ENCODE peak calls at places on chromosomes 5 and 9, in four cellular contexts. V is mammary epithelial cell, O is breast epithelium, K is SK-N-SH. M is an unnamed sample.

GRCh38 chr5:66881475-66882161 is 285.4 kb downstream of the MAST4 start:
- DNase-seq in V (peak), O (no peak), K (no peak), M (no peak)

GRCh38 chr9:130997925-130998595 is 10.9 kb upstream of the LAMC3 start:
- DNase-seq in V (peak), O (no peak), K (peak), M (peak)

GRCh38 chr5:161134123-161134522 is 282.1 kb upstream of the ATP10B start:
- DNase-seq in V (no peak), O (no peak), K (no peak), M (no peak)

GRCh38 chr5:60356716-60357115 is 343.2 kb downstream of the DEPDC1B start:
- DNase-seq in V (no peak), O (no peak), K (peak), M (no peak)

GRCh38 chr9:108275906-108276305 is 579.9 kb downstream of the ACTL7B start:
- DNase-seq in V (no peak), O (no peak), K (no peak), M (no peak)

GRCh38 chr5:15003511-15003920 is 131.9 kb upstream of the ANKH start:
- DNase-seq in V (peak), O (peak), K (peak), M (peak)

GRCh38 chr5:97405941-97406340 is 222.9 kb upstream of the RIOK2 start:
- DNase-seq in V (no peak), O (no peak), K (no peak), M (no peak)

GRCh38 chr9:118455259-118455658 is 751.1 kb downstream of the TLR4 start:
- DNase-seq in V (no peak), O (no peak), K (no peak), M (no peak)

GRCh38 chr9:70137577-70137976 is 93.9 kb downstream of the MAMDC2 start:
- DNase-seq in V (no peak), O (no peak), K (no peak), M (no peak)

GRCh38 chr5:39547548-39548154 is 122.9 kb upstream of the DAB2 start:
- DNase-seq in V (peak), O (no peak), K (peak), M (no peak)

GRCh38 chr5:157828949-157829639 is 29.9 kb downstream of the CLINT1 start:
- DNase-seq in V (peak), O (no peak), K (peak), M (no peak)

GRCh38 chr5:14298126-14298847 is 155.1 kb downstream of the TRIO start:
- DNase-seq in V (peak), O (no peak), K (no peak), M (no peak)

GRCh38 chr5:56711191-56711590 is 104.2 kb upstream of the MAP3K1 start:
- DNase-seq in V (peak), O (no peak), K (no peak), M (no peak)

GRCh38 chr5:87110721-87111120 is 157.0 kb upstream of the RASA1 start:
- DNase-seq in V (no peak), O (no peak), K (no peak), M (no peak)

GRCh38 chr9:34552606-34552981 is 29.8 kb upstream of the ENHO start:
- DNase-seq in V (no peak), O (no peak), K (no peak), M (no peak)

DNA sequence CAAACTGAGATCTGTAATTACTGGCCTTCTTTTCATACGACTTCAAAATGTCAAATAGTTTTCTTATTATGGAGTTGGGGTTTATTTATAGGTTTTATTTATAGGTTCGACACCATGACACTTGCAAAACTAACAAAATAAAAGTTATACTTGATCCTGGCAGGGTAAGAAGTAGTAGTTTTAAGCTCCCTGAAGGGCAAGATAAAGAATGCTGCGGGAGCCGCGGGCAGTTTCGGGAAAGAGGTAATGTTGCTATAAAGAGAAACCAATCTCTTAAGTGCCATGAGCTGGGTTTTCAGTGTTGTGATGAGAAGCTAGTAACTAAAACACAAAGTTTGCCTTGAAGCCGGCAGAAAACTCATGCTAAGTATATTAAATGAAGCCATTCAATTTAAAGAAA is 24.8 kb downstream of the PTPN3 start:
- DNase-seq in V (peak), O (no peak), K (no peak), M (no peak)
- H3K27ac ChIP-seq in V (peak), O (peak), K (no peak), M (no peak)

GRCh38 chr5:155532621-155533314 is 519.2 kb downstream of the KIF4B start:
- DNase-seq in V (peak), O (no peak), K (no peak), M (no peak)

GRCh38 chr5:155529366-155529765 is 515.8 kb downstream of the KIF4B start:
- DNase-seq in V (peak), O (no peak), K (peak), M (no peak)

DNA sequence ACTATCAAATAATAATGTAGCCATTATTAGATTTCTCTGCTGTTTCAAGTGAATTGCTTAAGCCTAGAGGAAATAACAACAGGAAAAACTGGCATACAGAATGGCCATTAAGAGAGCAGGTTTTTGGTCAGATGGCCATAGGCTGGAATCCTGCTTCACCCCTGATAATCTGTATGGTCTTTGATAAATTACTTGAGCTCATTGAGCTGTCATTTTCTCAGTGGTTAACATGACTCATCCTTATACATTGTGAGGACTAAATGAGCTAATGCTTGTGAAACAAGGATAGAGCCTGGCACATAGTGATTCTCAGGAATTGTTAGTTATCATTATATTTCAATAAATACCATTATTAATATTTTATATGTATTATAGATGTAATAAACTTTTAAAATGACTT is 516.5 kb downstream of the KIF4B start:
- DNase-seq in V (peak), O (no peak), K (peak), M (no peak)
- H3K27ac ChIP-seq in V (peak), O (peak), K (peak), M (no peak)

DNA sequence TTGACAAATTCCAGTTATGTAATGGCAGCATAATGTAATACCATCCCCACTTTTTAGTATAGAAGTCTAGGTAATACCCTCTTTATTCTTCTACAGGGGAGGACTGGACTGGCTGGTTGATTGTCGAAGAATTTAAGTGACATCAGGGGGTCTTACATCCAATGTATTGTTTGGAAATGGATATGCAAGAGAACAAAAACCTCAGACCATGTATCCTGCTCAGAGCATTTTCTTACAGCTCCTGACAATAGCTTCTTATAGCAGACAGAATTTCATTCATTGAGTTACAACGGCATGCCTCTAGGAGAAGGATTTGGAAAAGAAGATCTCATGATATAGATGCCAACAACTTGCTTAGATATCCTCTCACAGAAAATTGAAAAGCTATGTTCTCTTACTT is 2032.3 kb downstream of the EFNA5 start:
- DNase-seq in V (no peak), O (no peak), K (no peak), M (no peak)
- H3K27ac ChIP-seq in V (no peak), O (no peak), K (no peak), M (no peak)

DNA sequence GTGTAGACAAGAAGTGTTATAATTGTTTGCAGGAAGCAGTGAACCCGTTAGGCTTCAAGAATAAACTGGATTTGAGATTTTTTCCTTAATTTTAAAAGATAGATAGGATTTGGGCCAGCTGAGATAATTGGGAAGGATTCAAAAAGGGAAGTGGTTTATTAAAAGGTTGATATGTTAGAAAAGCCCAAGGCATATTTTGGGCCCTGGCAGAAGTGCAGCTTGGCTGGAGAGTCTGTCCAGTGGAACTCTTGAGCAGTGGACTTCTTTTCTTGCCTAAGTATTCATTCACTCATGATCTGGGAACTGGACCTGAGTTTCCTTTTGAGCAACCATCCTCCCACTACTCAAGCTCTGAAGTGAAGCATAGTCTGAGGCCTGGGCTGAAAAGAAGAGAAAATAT is 433.4 kb downstream of the ZSWIM6 start:
- DNase-seq in V (no peak), O (no peak), K (no peak), M (no peak)
- H3K27ac ChIP-seq in V (no peak), O (no peak), K (no peak), M (no peak)

GRCh38 chr9:126671983-126672382 is 58.3 kb downstream of the LMX1B start:
- DNase-seq in V (no peak), O (no peak), K (no peak), M (no peak)
- H3K27ac ChIP-seq in V (no peak), O (peak), K (no peak), M (no peak)

DNA sequence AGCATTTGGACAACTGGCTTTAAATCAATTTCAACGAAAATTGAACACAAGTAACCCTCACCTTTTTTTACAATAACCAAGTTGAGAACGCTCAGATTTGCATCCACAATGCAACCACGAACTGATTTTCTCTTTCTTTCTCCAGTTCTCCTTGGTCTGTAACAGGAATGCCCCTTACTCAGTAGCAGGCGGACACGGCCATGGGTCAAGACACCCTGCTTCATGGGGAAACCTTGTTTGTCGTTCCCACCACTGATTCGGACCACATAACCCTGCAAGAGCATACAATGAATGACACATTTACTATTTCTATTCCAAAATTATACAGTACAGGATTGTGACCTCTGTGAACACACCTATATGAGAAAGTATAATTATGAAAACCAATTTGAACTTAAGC is 1.4 kb downstream of the RPS6 start:
- DNase-seq in V (no peak), O (no peak), K (no peak), M (no peak)
- H3K27ac ChIP-seq in V (peak), O (peak), K (peak), M (no peak)

GRCh38 chr5:154784856-154785255 is 29.7 kb downstream of the LARP1 start:
- DNase-seq in V (no peak), O (no peak), K (no peak), M (no peak)
- H3K27ac ChIP-seq in V (no peak), O (peak), K (no peak), M (no peak)

GRCh38 chr9:100619194-100619593 is 41.3 kb downstream of the CAVIN4 start:
- DNase-seq in V (no peak), O (no peak), K (no peak), M (no peak)

GRCh38 chr9:100623969-100624368 is 46.1 kb downstream of the CAVIN4 start:
- DNase-seq in V (no peak), O (no peak), K (no peak), M (no peak)

GRCh38 chr9:100619665-100620064 is 41.8 kb downstream of the CAVIN4 start:
- DNase-seq in V (no peak), O (no peak), K (no peak), M (no peak)
- H3K27ac ChIP-seq in V (no peak), O (no peak), K (no peak), M (no peak)